ENCODE peak calls at places on chromosomes 16 and 17, in seven cellular contexts. One of them, this sample, is unnamed.

GRCh38 chr16:66874079-66874775 is 6.1 kb upstream of the PDP2 start:
- DNase-seq in cardiac muscle cell: peak; percentile 68
- DNase-seq in thoracic aorta: no peak
- DNase-seq in ovary: no peak
- DNase-seq in WERI-Rb-1: no peak
- DNase-seq in MM.1S: no peak
- DNase-seq in osteoblast: no peak
- DNase-seq in this sample: no peak

GRCh38 chr17:47692895-47693666 is 880 bp upstream of the TBKBP1 start:
- DNase-seq in cardiac muscle cell: no peak
- DNase-seq in thoracic aorta: no peak
- DNase-seq in ovary: no peak
- DNase-seq in WERI-Rb-1: peak; percentile 69
- DNase-seq in MM.1S: peak; percentile 37
- DNase-seq in osteoblast: no peak
- DNase-seq in this sample: no peak

GRCh38 chr16:66905633-66906539 is 12.8 kb downstream of the CDH16 start:
- DNase-seq in cardiac muscle cell: no peak
- DNase-seq in thoracic aorta: no peak
- DNase-seq in ovary: peak; percentile 77
- DNase-seq in WERI-Rb-1: peak; percentile 96
- DNase-seq in MM.1S: peak; percentile 88
- DNase-seq in osteoblast: peak; percentile 63
- DNase-seq in this sample: peak; percentile 13

GRCh38 chr16:83675136-83675535 is 132.6 kb upstream of the HSBP1 start:
- DNase-seq in cardiac muscle cell: peak; percentile 7
- DNase-seq in thoracic aorta: no peak
- DNase-seq in ovary: no peak
- DNase-seq in WERI-Rb-1: peak; percentile 70
- DNase-seq in MM.1S: no peak
- DNase-seq in osteoblast: no peak
- DNase-seq in this sample: no peak

GRCh38 chr16:54080524-54081008 is 206.0 kb downstream of the IRX3 start:
- DNase-seq in cardiac muscle cell: peak; percentile 97
- DNase-seq in thoracic aorta: no peak
- DNase-seq in ovary: no peak
- DNase-seq in WERI-Rb-1: no peak
- DNase-seq in MM.1S: no peak
- DNase-seq in osteoblast: peak; percentile 90
- DNase-seq in this sample: no peak

GRCh38 chr16:78516006-78516405 is 416.6 kb downstream of the WWOX start:
- DNase-seq in cardiac muscle cell: no peak
- DNase-seq in thoracic aorta: no peak
- DNase-seq in ovary: no peak
- DNase-seq in WERI-Rb-1: no peak
- DNase-seq in MM.1S: no peak
- DNase-seq in osteoblast: no peak
- DNase-seq in this sample: no peak

GRCh38 chr16:78606572-78606971 is 507.1 kb downstream of the WWOX start:
- DNase-seq in cardiac muscle cell: no peak
- DNase-seq in thoracic aorta: no peak
- DNase-seq in ovary: no peak
- DNase-seq in WERI-Rb-1: no peak
- DNase-seq in MM.1S: no peak
- DNase-seq in osteoblast: no peak
- DNase-seq in this sample: no peak

GRCh38 chr17:65609303-65609702 is 47.9 kb upstream of the AXIN2 start:
- DNase-seq in cardiac muscle cell: peak; percentile 18
- DNase-seq in thoracic aorta: no peak
- DNase-seq in ovary: no peak
- DNase-seq in WERI-Rb-1: no peak
- DNase-seq in MM.1S: no peak
- DNase-seq in osteoblast: no peak
- DNase-seq in this sample: no peak

GRCh38 chr17:63178530-63178929 is 212.5 kb downstream of the TANC2 start:
- DNase-seq in cardiac muscle cell: no peak
- DNase-seq in thoracic aorta: no peak
- DNase-seq in ovary: no peak
- DNase-seq in WERI-Rb-1: no peak
- DNase-seq in MM.1S: no peak
- DNase-seq in osteoblast: peak; percentile 47
- DNase-seq in this sample: no peak

GRCh38 chr16:11250091-11250785 is 5.8 kb downstream of the SOCS1 start:
- DNase-seq in cardiac muscle cell: no peak
- DNase-seq in thoracic aorta: no peak
- DNase-seq in ovary: no peak
- DNase-seq in WERI-Rb-1: no peak
- DNase-seq in MM.1S: no peak
- DNase-seq in osteoblast: no peak
- DNase-seq in this sample: no peak

GRCh38 chr16:24748242-24748641 is 18.8 kb downstream of the TNRC6A start:
- DNase-seq in cardiac muscle cell: peak; percentile 90
- DNase-seq in thoracic aorta: peak; percentile 55
- DNase-seq in ovary: peak; percentile 24
- DNase-seq in WERI-Rb-1: no peak
- DNase-seq in MM.1S: no peak
- DNase-seq in osteoblast: peak; percentile 84
- DNase-seq in this sample: no peak

GRCh38 chr16:48958681-48959080 is 323.0 kb downstream of the CBLN1 start:
- DNase-seq in cardiac muscle cell: no peak
- DNase-seq in thoracic aorta: no peak
- DNase-seq in ovary: no peak
- DNase-seq in WERI-Rb-1: no peak
- DNase-seq in MM.1S: no peak
- DNase-seq in osteoblast: no peak
- DNase-seq in this sample: no peak

GRCh38 chr16:17273142-17273561 is 197.6 kb downstream of the XYLT1 start:
- DNase-seq in cardiac muscle cell: peak; percentile 79
- DNase-seq in thoracic aorta: no peak
- DNase-seq in ovary: no peak
- DNase-seq in WERI-Rb-1: no peak
- DNase-seq in MM.1S: no peak
- DNase-seq in osteoblast: peak; percentile 95
- DNase-seq in this sample: no peak

GRCh38 chr17:50853781-50854180 is 12.4 kb downstream of the TOB1 start:
- DNase-seq in cardiac muscle cell: no peak
- DNase-seq in thoracic aorta: no peak
- DNase-seq in ovary: no peak
- DNase-seq in WERI-Rb-1: no peak
- DNase-seq in MM.1S: no peak
- DNase-seq in osteoblast: no peak
- DNase-seq in this sample: no peak

GRCh38 chr16:67013823-67014640 is 14.9 kb upstream of the CBFB start:
- DNase-seq in cardiac muscle cell: peak; percentile 89
- DNase-seq in thoracic aorta: no peak
- DNase-seq in ovary: peak; percentile 90
- DNase-seq in WERI-Rb-1: peak; percentile 77
- DNase-seq in MM.1S: peak; percentile 41
- DNase-seq in osteoblast: peak; percentile 96
- DNase-seq in this sample: peak; percentile 58

GRCh38 chr16:61792194-61792904 is 243.9 kb downstream of the CDH8 start:
- DNase-seq in cardiac muscle cell: peak; percentile 48
- DNase-seq in thoracic aorta: no peak
- DNase-seq in ovary: no peak
- DNase-seq in WERI-Rb-1: no peak
- DNase-seq in MM.1S: no peak
- DNase-seq in osteoblast: no peak
- DNase-seq in this sample: no peak

GRCh38 chr17:47811709-47812108 is 9.9 kb downstream of the OSBPL7 start:
- DNase-seq in cardiac muscle cell: no peak
- DNase-seq in thoracic aorta: no peak
- DNase-seq in ovary: no peak
- DNase-seq in WERI-Rb-1: no peak
- DNase-seq in MM.1S: no peak
- DNase-seq in osteoblast: no peak
- DNase-seq in this sample: no peak

GRCh38 chr16:61149709-61150108 is 886.5 kb downstream of the CDH8 start:
- DNase-seq in cardiac muscle cell: no peak
- DNase-seq in thoracic aorta: no peak
- DNase-seq in ovary: no peak
- DNase-seq in WERI-Rb-1: no peak
- DNase-seq in MM.1S: no peak
- DNase-seq in osteoblast: no peak
- DNase-seq in this sample: no peak

DNA sequence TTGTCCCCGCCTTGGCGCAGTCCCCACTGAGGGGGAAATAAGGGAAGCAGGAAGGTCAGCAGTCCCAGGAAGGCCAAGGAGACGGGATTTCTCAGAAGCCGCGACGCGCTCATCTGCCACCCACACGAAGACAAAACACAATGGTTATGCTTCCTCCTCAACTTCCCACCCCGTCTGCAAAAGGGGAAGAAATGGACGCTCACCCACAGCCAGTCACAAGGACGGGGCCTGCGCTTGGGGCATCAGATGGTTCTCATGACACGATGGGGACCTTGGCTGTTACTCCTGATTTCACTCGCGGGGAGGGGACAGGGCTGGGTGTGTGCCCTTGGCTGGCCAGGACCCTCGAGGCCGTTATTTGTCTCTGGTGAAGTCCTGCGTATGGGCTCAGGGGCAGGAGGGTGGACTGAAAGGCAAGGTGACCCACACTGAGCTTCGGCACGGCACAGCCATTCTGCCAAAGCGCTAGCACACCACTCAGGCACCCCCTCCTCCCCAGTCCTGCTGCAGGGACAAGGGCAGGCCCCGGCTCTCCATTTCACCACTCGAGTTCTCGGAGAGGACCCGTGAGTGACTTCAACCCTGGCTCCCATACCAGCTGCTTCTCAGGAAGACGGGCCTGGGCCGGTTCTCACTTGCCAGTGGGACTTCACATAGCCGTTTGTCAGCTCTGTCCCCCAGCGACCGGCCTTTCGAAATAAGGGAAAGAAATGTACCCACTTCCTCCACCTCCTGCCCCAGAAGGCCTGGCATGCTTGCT is 84.5 kb downstream of the ABR start:
- DNase-seq in cardiac muscle cell: no peak
- DNase-seq in thoracic aorta: no peak
- DNase-seq in ovary: no peak
- DNase-seq in WERI-Rb-1: no peak
- DNase-seq in MM.1S: no peak
- DNase-seq in osteoblast: no peak
- DNase-seq in this sample: no peak
- H3K36me3 ChIP-seq in cardiac muscle cell: peaks cover 9% of the 10 kb centered on the region
- H3K36me3 ChIP-seq in thoracic aorta: peaks cover 56% of the 10 kb centered on the region
- H3K36me3 ChIP-seq in ovary: no peaks in the 10 kb centered on the region
- H3K36me3 ChIP-seq in WERI-Rb-1: peaks cover 17% of the 10 kb centered on the region
- H3K36me3 ChIP-seq in MM.1S: no peaks in the 10 kb centered on the region
- H3K36me3 ChIP-seq in osteoblast: peaks cover 41% of the 10 kb centered on the region
- H3K36me3 ChIP-seq in this sample: peaks cover 14% of the 10 kb centered on the region

DNA sequence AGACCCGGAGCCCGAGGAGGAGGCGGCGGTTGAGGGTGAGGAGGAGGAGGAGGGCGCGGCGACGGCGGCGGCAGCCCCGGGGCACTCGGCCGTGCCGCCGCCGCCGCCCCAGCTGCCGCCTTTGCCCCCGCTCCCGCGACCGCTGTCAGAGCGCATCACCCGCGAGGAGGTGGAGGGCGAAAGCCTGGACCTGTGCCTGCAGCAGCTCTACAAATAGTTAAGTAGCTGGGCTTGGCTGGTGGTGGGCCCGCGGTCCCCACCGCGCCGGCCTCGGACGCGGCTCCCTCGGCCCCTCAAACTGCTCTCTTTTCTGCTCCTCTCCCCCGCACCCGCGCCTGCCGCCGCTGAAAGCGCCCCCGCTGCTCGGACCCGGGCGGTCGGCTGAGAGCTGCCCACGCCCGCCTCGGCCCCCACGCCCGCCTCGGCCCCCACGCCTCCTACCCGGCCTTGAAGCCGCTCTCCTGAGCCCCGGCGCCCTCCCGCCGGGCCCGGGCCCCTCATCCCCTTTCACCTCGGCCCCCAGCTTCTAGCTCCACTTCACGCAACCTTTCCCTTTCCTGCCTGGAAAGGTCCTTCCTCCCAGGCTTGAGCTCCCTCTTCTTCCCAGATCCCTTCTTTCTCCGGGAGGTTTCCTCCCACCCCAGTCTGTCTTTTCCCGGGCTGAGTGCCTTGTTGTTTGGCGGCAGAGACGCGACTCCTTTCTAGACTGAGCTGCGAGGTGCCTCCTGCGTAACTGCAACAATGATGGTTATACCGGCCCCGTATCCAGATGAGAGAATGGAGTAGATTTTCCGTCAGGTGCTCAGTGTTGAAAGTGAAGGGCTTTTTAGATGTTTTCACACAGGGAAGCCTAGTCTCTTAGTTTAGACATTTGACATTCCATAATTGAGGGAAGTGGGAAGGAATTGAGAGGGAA is 850 bp downstream of the PPM1E start:
- DNase-seq in cardiac muscle cell: peak; percentile 14
- DNase-seq in thoracic aorta: no peak
- DNase-seq in ovary: no peak
- DNase-seq in WERI-Rb-1: peak; percentile 37
- DNase-seq in MM.1S: peak; percentile 12
- DNase-seq in osteoblast: peak; percentile 82
- DNase-seq in this sample: no peak
- H3K27ac ChIP-seq in cardiac muscle cell: no peak overlapping the region
- H3K27ac ChIP-seq in thoracic aorta: peak overlapping the region; percentile 2
- H3K27ac ChIP-seq in ovary: no peak overlapping the region
- H3K27ac ChIP-seq in WERI-Rb-1: peak overlapping the region; percentile 82
- H3K27ac ChIP-seq in MM.1S: no peak overlapping the region
- H3K27ac ChIP-seq in osteoblast: no peak overlapping the region
- H3K27ac ChIP-seq in this sample: no peak overlapping the region

GRCh38 chr16:1678500-1679098 is 520 bp downstream of the JPT2 start:
- DNase-seq in cardiac muscle cell: peak; percentile 22
- DNase-seq in thoracic aorta: no peak
- DNase-seq in ovary: peak; percentile 37
- DNase-seq in WERI-Rb-1: peak; percentile 37
- DNase-seq in MM.1S: no peak
- DNase-seq in osteoblast: no peak
- DNase-seq in this sample: peak; percentile 49
- H3K4me3 ChIP-seq in cardiac muscle cell: peak overlapping the region; percentile 71
- H3K4me3 ChIP-seq in thoracic aorta: peak overlapping the region; percentile 82
- H3K4me3 ChIP-seq in ovary: peak overlapping the region; percentile 70
- H3K4me3 ChIP-seq in WERI-Rb-1: peak overlapping the region; percentile 63
- H3K4me3 ChIP-seq in MM.1S: peak overlapping the region; percentile 90
- H3K4me3 ChIP-seq in osteoblast: peak overlapping the region; percentile 79
- H3K4me3 ChIP-seq in this sample: peak overlapping the region; percentile 76

DNA sequence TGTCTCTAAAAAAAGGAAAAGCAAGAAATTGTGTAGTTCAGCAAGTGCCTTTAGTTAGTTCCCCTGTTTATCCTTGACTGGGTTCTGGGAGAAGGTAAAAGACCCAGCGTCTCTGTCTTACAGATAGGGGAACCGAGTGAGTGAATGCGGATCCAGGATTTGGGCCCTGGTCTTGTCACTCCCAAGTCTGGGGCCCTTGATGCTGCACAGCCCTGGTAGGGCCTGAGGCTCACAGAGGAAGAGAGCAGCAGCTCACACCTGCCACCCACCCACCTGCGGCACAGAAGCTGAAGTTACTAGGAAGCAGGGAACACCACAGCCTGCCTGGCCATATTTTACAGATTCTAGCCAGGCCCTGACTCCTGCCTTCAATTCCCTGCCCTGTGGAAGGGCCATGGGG is 22.2 kb downstream of the LASP1 start:
- DNase-seq in cardiac muscle cell: no peak
- DNase-seq in thoracic aorta: no peak
- DNase-seq in ovary: no peak
- DNase-seq in WERI-Rb-1: no peak
- DNase-seq in MM.1S: no peak
- DNase-seq in osteoblast: peak; percentile 78
- DNase-seq in this sample: no peak
- H3K36me3 ChIP-seq in cardiac muscle cell: peaks cover 7% of the 10 kb centered on the region
- H3K36me3 ChIP-seq in thoracic aorta: peaks cover 45% of the 10 kb centered on the region
- H3K36me3 ChIP-seq in ovary: no peaks in the 10 kb centered on the region
- H3K36me3 ChIP-seq in WERI-Rb-1: peaks cover 15% of the 10 kb centered on the region
- H3K36me3 ChIP-seq in MM.1S: no peaks in the 10 kb centered on the region
- H3K36me3 ChIP-seq in osteoblast: peaks cover 87% of the 10 kb centered on the region
- H3K36me3 ChIP-seq in this sample: peaks cover 28% of the 10 kb centered on the region

GRCh38 chr17:49214665-49215360 is 4.3 kb downstream of the ABI3 start:
- DNase-seq in cardiac muscle cell: no peak
- DNase-seq in thoracic aorta: no peak
- DNase-seq in ovary: no peak
- DNase-seq in WERI-Rb-1: no peak
- DNase-seq in MM.1S: no peak
- DNase-seq in osteoblast: peak; percentile 57
- DNase-seq in this sample: no peak
- H3K27ac ChIP-seq in cardiac muscle cell: no peak overlapping the region
- H3K27ac ChIP-seq in thoracic aorta: no peak overlapping the region
- H3K27ac ChIP-seq in ovary: no peak overlapping the region
- H3K27ac ChIP-seq in WERI-Rb-1: no peak overlapping the region
- H3K27ac ChIP-seq in MM.1S: no peak overlapping the region
- H3K27ac ChIP-seq in osteoblast: no peak overlapping the region
- H3K27ac ChIP-seq in this sample: no peak overlapping the region

This sample was measured in CD8-positive, alpha-beta memory T cell.